ENCODE peak calls at places on chromosomes 11 and 22, in five cellular contexts. One of them, this sample, is unnamed.

GRCh38 chr22:18136563-18137320 is 13.2 kb upstream of the USP18 start:
- DNase-seq in memory B cell: no peak
- DNase-seq in HTR-8/SVneo: no peak
- DNase-seq in stimulated activated CD4-positive, alpha-beta T cell treated with anti-CD3 and anti-CD28 coated beads, Interleukin-2, amount 100 ng/mL, for 48 hours: no peak
- DNase-seq in activated gamma-delta T cell treated with anti-CD3 and anti-CD28 coated beads, Interleukin-2, amount 50 U/mL, for 16 hours: no peak
- DNase-seq in this sample: no peak

GRCh38 chr11:1305558-1306056 is 3.8 kb downstream of the TOLLIP start:
- DNase-seq in stimulated activated CD4-positive, alpha-beta T cell treated with anti-CD3 and anti-CD28 coated beads, Interleukin-2, amount 100 ng/mL, for 48 hours: no peak
- DNase-seq in activated gamma-delta T cell treated with anti-CD3 and anti-CD28 coated beads, Interleukin-2, amount 50 U/mL, for 16 hours: no peak
- DNase-seq in HTR-8/SVneo: no peak
- DNase-seq in memory B cell: no peak
- DNase-seq in this sample: no peak

GRCh38 chr11:63518548-63518947 is 12.7 kb downstream of the LGALS12 start:
- DNase-seq in stimulated activated CD4-positive, alpha-beta T cell treated with anti-CD3 and anti-CD28 coated beads, Interleukin-2, amount 100 ng/mL, for 48 hours: no peak
- DNase-seq in activated gamma-delta T cell treated with anti-CD3 and anti-CD28 coated beads, Interleukin-2, amount 50 U/mL, for 16 hours: no peak
- DNase-seq in memory B cell: no peak
- DNase-seq in HTR-8/SVneo: no peak
- DNase-seq in this sample: no peak

GRCh38 chr11:36249271-36249670 is 40.0 kb downstream of the COMMD9 start:
- DNase-seq in stimulated activated CD4-positive, alpha-beta T cell treated with anti-CD3 and anti-CD28 coated beads, Interleukin-2, amount 100 ng/mL, for 48 hours: no peak
- DNase-seq in memory B cell: no peak
- DNase-seq in activated gamma-delta T cell treated with anti-CD3 and anti-CD28 coated beads, Interleukin-2, amount 50 U/mL, for 16 hours: no peak
- DNase-seq in HTR-8/SVneo: peak; percentile 56
- DNase-seq in this sample: no peak

GRCh38 chr22:42807185-42807584 is 49.9 kb downstream of the ARFGAP3 start:
- DNase-seq in HTR-8/SVneo: no peak
- DNase-seq in memory B cell: no peak
- DNase-seq in activated gamma-delta T cell treated with anti-CD3 and anti-CD28 coated beads, Interleukin-2, amount 50 U/mL, for 16 hours: no peak
- DNase-seq in stimulated activated CD4-positive, alpha-beta T cell treated with anti-CD3 and anti-CD28 coated beads, Interleukin-2, amount 100 ng/mL, for 48 hours: no peak
- DNase-seq in this sample: no peak

GRCh38 chr11:70900540-70900939 is 351.8 kb downstream of the SHANK2 start:
- DNase-seq in stimulated activated CD4-positive, alpha-beta T cell treated with anti-CD3 and anti-CD28 coated beads, Interleukin-2, amount 100 ng/mL, for 48 hours: no peak
- DNase-seq in activated gamma-delta T cell treated with anti-CD3 and anti-CD28 coated beads, Interleukin-2, amount 50 U/mL, for 16 hours: no peak
- DNase-seq in memory B cell: no peak
- DNase-seq in HTR-8/SVneo: no peak
- DNase-seq in this sample: no peak

GRCh38 chr11:1297576-1298473 is 11.6 kb downstream of the TOLLIP start:
- DNase-seq in stimulated activated CD4-positive, alpha-beta T cell treated with anti-CD3 and anti-CD28 coated beads, Interleukin-2, amount 100 ng/mL, for 48 hours: no peak
- DNase-seq in activated gamma-delta T cell treated with anti-CD3 and anti-CD28 coated beads, Interleukin-2, amount 50 U/mL, for 16 hours: no peak
- DNase-seq in HTR-8/SVneo: no peak
- DNase-seq in memory B cell: no peak
- DNase-seq in this sample: no peak

GRCh38 chr22:32476286-32476685 is 1.7 kb downstream of the FBXO7 start:
- DNase-seq in stimulated activated CD4-positive, alpha-beta T cell treated with anti-CD3 and anti-CD28 coated beads, Interleukin-2, amount 100 ng/mL, for 48 hours: no peak
- DNase-seq in HTR-8/SVneo: no peak
- DNase-seq in activated gamma-delta T cell treated with anti-CD3 and anti-CD28 coated beads, Interleukin-2, amount 50 U/mL, for 16 hours: no peak
- DNase-seq in memory B cell: no peak
- DNase-seq in this sample: no peak

GRCh38 chr11:62054484-62055121 is 69.2 kb upstream of the INCENP start:
- DNase-seq in memory B cell: no peak
- DNase-seq in HTR-8/SVneo: no peak
- DNase-seq in activated gamma-delta T cell treated with anti-CD3 and anti-CD28 coated beads, Interleukin-2, amount 50 U/mL, for 16 hours: no peak
- DNase-seq in stimulated activated CD4-positive, alpha-beta T cell treated with anti-CD3 and anti-CD28 coated beads, Interleukin-2, amount 100 ng/mL, for 48 hours: no peak
- DNase-seq in this sample: no peak

GRCh38 chr22:49363526-49364230 is 464.0 kb downstream of the BRD1 start:
- DNase-seq in memory B cell: no peak
- DNase-seq in HTR-8/SVneo: no peak
- DNase-seq in stimulated activated CD4-positive, alpha-beta T cell treated with anti-CD3 and anti-CD28 coated beads, Interleukin-2, amount 100 ng/mL, for 48 hours: no peak
- DNase-seq in activated gamma-delta T cell treated with anti-CD3 and anti-CD28 coated beads, Interleukin-2, amount 50 U/mL, for 16 hours: no peak
- DNase-seq in this sample: no peak

GRCh38 chr11:104286129-104286528 is 122.2 kb upstream of the PDGFD start:
- DNase-seq in HTR-8/SVneo: no peak
- DNase-seq in memory B cell: no peak
- DNase-seq in activated gamma-delta T cell treated with anti-CD3 and anti-CD28 coated beads, Interleukin-2, amount 50 U/mL, for 16 hours: no peak
- DNase-seq in stimulated activated CD4-positive, alpha-beta T cell treated with anti-CD3 and anti-CD28 coated beads, Interleukin-2, amount 100 ng/mL, for 48 hours: no peak
- DNase-seq in this sample: no peak

GRCh38 chr22:22474733-22475132 is 33.8 kb downstream of the ZNF280B start:
- DNase-seq in activated gamma-delta T cell treated with anti-CD3 and anti-CD28 coated beads, Interleukin-2, amount 50 U/mL, for 16 hours: no peak
- DNase-seq in memory B cell: no peak
- DNase-seq in HTR-8/SVneo: no peak
- DNase-seq in stimulated activated CD4-positive, alpha-beta T cell treated with anti-CD3 and anti-CD28 coated beads, Interleukin-2, amount 100 ng/mL, for 48 hours: no peak
- DNase-seq in this sample: no peak

GRCh38 chr11:64659417-64660144 is 63.4 kb downstream of the NRXN2 start:
- DNase-seq in stimulated activated CD4-positive, alpha-beta T cell treated with anti-CD3 and anti-CD28 coated beads, Interleukin-2, amount 100 ng/mL, for 48 hours: no peak
- DNase-seq in memory B cell: no peak
- DNase-seq in activated gamma-delta T cell treated with anti-CD3 and anti-CD28 coated beads, Interleukin-2, amount 50 U/mL, for 16 hours: no peak
- DNase-seq in HTR-8/SVneo: peak; percentile 75
- DNase-seq in this sample: no peak

GRCh38 chr11:120448240-120448639 is 63.3 kb upstream of the GRIK4 start:
- DNase-seq in HTR-8/SVneo: no peak
- DNase-seq in stimulated activated CD4-positive, alpha-beta T cell treated with anti-CD3 and anti-CD28 coated beads, Interleukin-2, amount 100 ng/mL, for 48 hours: no peak
- DNase-seq in memory B cell: no peak
- DNase-seq in activated gamma-delta T cell treated with anti-CD3 and anti-CD28 coated beads, Interleukin-2, amount 50 U/mL, for 16 hours: no peak
- DNase-seq in this sample: no peak

GRCh38 chr22:20953668-20954500 is 13.2 kb upstream of the AIFM3 start:
- DNase-seq in stimulated activated CD4-positive, alpha-beta T cell treated with anti-CD3 and anti-CD28 coated beads, Interleukin-2, amount 100 ng/mL, for 48 hours: no peak
- DNase-seq in HTR-8/SVneo: no peak
- DNase-seq in activated gamma-delta T cell treated with anti-CD3 and anti-CD28 coated beads, Interleukin-2, amount 50 U/mL, for 16 hours: no peak
- DNase-seq in memory B cell: no peak
- DNase-seq in this sample: no peak

GRCh38 chr11:12111482-12112149 is 1.2 kb downstream of the MICAL2 start:
- DNase-seq in memory B cell: no peak
- DNase-seq in stimulated activated CD4-positive, alpha-beta T cell treated with anti-CD3 and anti-CD28 coated beads, Interleukin-2, amount 100 ng/mL, for 48 hours: no peak
- DNase-seq in HTR-8/SVneo: no peak
- DNase-seq in activated gamma-delta T cell treated with anti-CD3 and anti-CD28 coated beads, Interleukin-2, amount 50 U/mL, for 16 hours: no peak
- DNase-seq in this sample: no peak

GRCh38 chr11:110356769-110357671 is 60.6 kb upstream of the RDX start:
- DNase-seq in memory B cell: no peak
- DNase-seq in HTR-8/SVneo: peak; percentile 67
- DNase-seq in activated gamma-delta T cell treated with anti-CD3 and anti-CD28 coated beads, Interleukin-2, amount 50 U/mL, for 16 hours: no peak
- DNase-seq in stimulated activated CD4-positive, alpha-beta T cell treated with anti-CD3 and anti-CD28 coated beads, Interleukin-2, amount 100 ng/mL, for 48 hours: no peak
- DNase-seq in this sample: no peak

GRCh38 chr11:113372317-113372716 is 15.3 kb upstream of the ANKK1 start:
- DNase-seq in HTR-8/SVneo: no peak
- DNase-seq in activated gamma-delta T cell treated with anti-CD3 and anti-CD28 coated beads, Interleukin-2, amount 50 U/mL, for 16 hours: no peak
- DNase-seq in memory B cell: no peak
- DNase-seq in stimulated activated CD4-positive, alpha-beta T cell treated with anti-CD3 and anti-CD28 coated beads, Interleukin-2, amount 100 ng/mL, for 48 hours: no peak
- DNase-seq in this sample: no peak

GRCh38 chr22:48331266-48331665 is 1496.4 kb downstream of the BRD1 start:
- DNase-seq in activated gamma-delta T cell treated with anti-CD3 and anti-CD28 coated beads, Interleukin-2, amount 50 U/mL, for 16 hours: no peak
- DNase-seq in HTR-8/SVneo: no peak
- DNase-seq in memory B cell: no peak
- DNase-seq in stimulated activated CD4-positive, alpha-beta T cell treated with anti-CD3 and anti-CD28 coated beads, Interleukin-2, amount 100 ng/mL, for 48 hours: no peak
- DNase-seq in this sample: no peak

GRCh38 chr11:76276773-76277155 is 70.5 kb upstream of the WNT11 start:
- DNase-seq in activated gamma-delta T cell treated with anti-CD3 and anti-CD28 coated beads, Interleukin-2, amount 50 U/mL, for 16 hours: no peak
- DNase-seq in memory B cell: no peak
- DNase-seq in HTR-8/SVneo: no peak
- DNase-seq in stimulated activated CD4-positive, alpha-beta T cell treated with anti-CD3 and anti-CD28 coated beads, Interleukin-2, amount 100 ng/mL, for 48 hours: no peak
- DNase-seq in this sample: no peak

GRCh38 chr11:118050208-118050891 is 26.5 kb upstream of the TMPRSS4 start:
- DNase-seq in memory B cell: no peak
- DNase-seq in stimulated activated CD4-positive, alpha-beta T cell treated with anti-CD3 and anti-CD28 coated beads, Interleukin-2, amount 100 ng/mL, for 48 hours: no peak
- DNase-seq in activated gamma-delta T cell treated with anti-CD3 and anti-CD28 coated beads, Interleukin-2, amount 50 U/mL, for 16 hours: no peak
- DNase-seq in HTR-8/SVneo: no peak
- DNase-seq in this sample: no peak

GRCh38 chr11:95218149-95218548 is 12.9 kb downstream of the SESN3 start:
- DNase-seq in HTR-8/SVneo: no peak
- DNase-seq in memory B cell: no peak
- DNase-seq in activated gamma-delta T cell treated with anti-CD3 and anti-CD28 coated beads, Interleukin-2, amount 50 U/mL, for 16 hours: no peak
- DNase-seq in stimulated activated CD4-positive, alpha-beta T cell treated with anti-CD3 and anti-CD28 coated beads, Interleukin-2, amount 100 ng/mL, for 48 hours: no peak
- DNase-seq in this sample: no peak

GRCh38 chr11:64081663-64082442 is 46.1 kb downstream of the FLRT1 start:
- DNase-seq in stimulated activated CD4-positive, alpha-beta T cell treated with anti-CD3 and anti-CD28 coated beads, Interleukin-2, amount 100 ng/mL, for 48 hours: no peak
- DNase-seq in memory B cell: no peak
- DNase-seq in activated gamma-delta T cell treated with anti-CD3 and anti-CD28 coated beads, Interleukin-2, amount 50 U/mL, for 16 hours: no peak
- DNase-seq in HTR-8/SVneo: no peak
- DNase-seq in this sample: peak; percentile 24

GRCh38 chr11:96205460-96205809 is 137.6 kb downstream of the MAML2 start:
- DNase-seq in activated gamma-delta T cell treated with anti-CD3 and anti-CD28 coated beads, Interleukin-2, amount 50 U/mL, for 16 hours: no peak
- DNase-seq in stimulated activated CD4-positive, alpha-beta T cell treated with anti-CD3 and anti-CD28 coated beads, Interleukin-2, amount 100 ng/mL, for 48 hours: no peak
- DNase-seq in memory B cell: no peak
- DNase-seq in HTR-8/SVneo: no peak
- DNase-seq in this sample: no peak

GRCh38 chr11:22466809-22467208 is 128.6 kb downstream of the SLC17A6 start:
- DNase-seq in memory B cell: no peak
- DNase-seq in stimulated activated CD4-positive, alpha-beta T cell treated with anti-CD3 and anti-CD28 coated beads, Interleukin-2, amount 100 ng/mL, for 48 hours: no peak
- DNase-seq in HTR-8/SVneo: peak; percentile 57
- DNase-seq in activated gamma-delta T cell treated with anti-CD3 and anti-CD28 coated beads, Interleukin-2, amount 50 U/mL, for 16 hours: no peak
- DNase-seq in this sample: no peak

GRCh38 chr11:99884750-99885149 is 802.3 kb upstream of the ARHGAP42 start:
- DNase-seq in activated gamma-delta T cell treated with anti-CD3 and anti-CD28 coated beads, Interleukin-2, amount 50 U/mL, for 16 hours: no peak
- DNase-seq in HTR-8/SVneo: no peak
- DNase-seq in memory B cell: no peak
- DNase-seq in stimulated activated CD4-positive, alpha-beta T cell treated with anti-CD3 and anti-CD28 coated beads, Interleukin-2, amount 100 ng/mL, for 48 hours: no peak
- DNase-seq in this sample: no peak

GRCh38 chr11:93908689-93909088 is 58.3 kb upstream of the VSTM5 start:
- DNase-seq in activated gamma-delta T cell treated with anti-CD3 and anti-CD28 coated beads, Interleukin-2, amount 50 U/mL, for 16 hours: no peak
- DNase-seq in memory B cell: no peak
- DNase-seq in HTR-8/SVneo: peak; percentile 61
- DNase-seq in stimulated activated CD4-positive, alpha-beta T cell treated with anti-CD3 and anti-CD28 coated beads, Interleukin-2, amount 100 ng/mL, for 48 hours: no peak
- DNase-seq in this sample: no peak

GRCh38 chr22:49011379-49011768 is 816.3 kb downstream of the BRD1 start:
- DNase-seq in memory B cell: no peak
- DNase-seq in HTR-8/SVneo: no peak
- DNase-seq in activated gamma-delta T cell treated with anti-CD3 and anti-CD28 coated beads, Interleukin-2, amount 50 U/mL, for 16 hours: no peak
- DNase-seq in stimulated activated CD4-positive, alpha-beta T cell treated with anti-CD3 and anti-CD28 coated beads, Interleukin-2, amount 100 ng/mL, for 48 hours: no peak
- DNase-seq in this sample: no peak

GRCh38 chr22:42673898-42674390 is 24.8 kb upstream of the CYB5R3 start:
- DNase-seq in activated gamma-delta T cell treated with anti-CD3 and anti-CD28 coated beads, Interleukin-2, amount 50 U/mL, for 16 hours: no peak
- DNase-seq in HTR-8/SVneo: no peak
- DNase-seq in memory B cell: no peak
- DNase-seq in stimulated activated CD4-positive, alpha-beta T cell treated with anti-CD3 and anti-CD28 coated beads, Interleukin-2, amount 100 ng/mL, for 48 hours: no peak
- DNase-seq in this sample: no peak

GRCh38 chr11:119750056-119750455 is 21.1 kb upstream of the NECTIN1 start:
- DNase-seq in memory B cell: no peak
- DNase-seq in activated gamma-delta T cell treated with anti-CD3 and anti-CD28 coated beads, Interleukin-2, amount 50 U/mL, for 16 hours: no peak
- DNase-seq in HTR-8/SVneo: no peak
- DNase-seq in stimulated activated CD4-positive, alpha-beta T cell treated with anti-CD3 and anti-CD28 coated beads, Interleukin-2, amount 100 ng/mL, for 48 hours: no peak
- DNase-seq in this sample: no peak

GRCh38 chr22:47371263-47372090 is 609.0 kb downstream of the TBC1D22A start:
- DNase-seq in HTR-8/SVneo: no peak
- DNase-seq in stimulated activated CD4-positive, alpha-beta T cell treated with anti-CD3 and anti-CD28 coated beads, Interleukin-2, amount 100 ng/mL, for 48 hours: no peak
- DNase-seq in memory B cell: no peak
- DNase-seq in activated gamma-delta T cell treated with anti-CD3 and anti-CD28 coated beads, Interleukin-2, amount 50 U/mL, for 16 hours: no peak
- DNase-seq in this sample: no peak

GRCh38 chr11:104402812-104403521 is 239.0 kb upstream of the PDGFD start:
- DNase-seq in activated gamma-delta T cell treated with anti-CD3 and anti-CD28 coated beads, Interleukin-2, amount 50 U/mL, for 16 hours: no peak
- DNase-seq in stimulated activated CD4-positive, alpha-beta T cell treated with anti-CD3 and anti-CD28 coated beads, Interleukin-2, amount 100 ng/mL, for 48 hours: no peak
- DNase-seq in HTR-8/SVneo: no peak
- DNase-seq in memory B cell: no peak
- DNase-seq in this sample: no peak

GRCh38 chr11:40722179-40722795 is 737.2 kb downstream of the LRRC4C start:
- DNase-seq in memory B cell: no peak
- DNase-seq in activated gamma-delta T cell treated with anti-CD3 and anti-CD28 coated beads, Interleukin-2, amount 50 U/mL, for 16 hours: no peak
- DNase-seq in stimulated activated CD4-positive, alpha-beta T cell treated with anti-CD3 and anti-CD28 coated beads, Interleukin-2, amount 100 ng/mL, for 48 hours: peak; percentile 0
- DNase-seq in HTR-8/SVneo: no peak
- DNase-seq in this sample: peak; percentile 16

GRCh38 chr11:19988598-19988997 is 171.7 kb downstream of the DBX1 start:
- DNase-seq in activated gamma-delta T cell treated with anti-CD3 and anti-CD28 coated beads, Interleukin-2, amount 50 U/mL, for 16 hours: no peak
- DNase-seq in stimulated activated CD4-positive, alpha-beta T cell treated with anti-CD3 and anti-CD28 coated beads, Interleukin-2, amount 100 ng/mL, for 48 hours: no peak
- DNase-seq in memory B cell: no peak
- DNase-seq in HTR-8/SVneo: no peak
- DNase-seq in this sample: no peak

GRCh38 chr11:121249039-121249663 is 43.4 kb upstream of the SC5D start:
- DNase-seq in memory B cell: peak; percentile 24
- DNase-seq in HTR-8/SVneo: peak; percentile 41
- DNase-seq in activated gamma-delta T cell treated with anti-CD3 and anti-CD28 coated beads, Interleukin-2, amount 50 U/mL, for 16 hours: no peak
- DNase-seq in stimulated activated CD4-positive, alpha-beta T cell treated with anti-CD3 and anti-CD28 coated beads, Interleukin-2, amount 100 ng/mL, for 48 hours: no peak
- DNase-seq in this sample: no peak

GRCh38 chr11:126564588-126564987 is 209.1 kb downstream of the ST3GAL4 start:
- DNase-seq in HTR-8/SVneo: no peak
- DNase-seq in memory B cell: no peak
- DNase-seq in activated gamma-delta T cell treated with anti-CD3 and anti-CD28 coated beads, Interleukin-2, amount 50 U/mL, for 16 hours: no peak
- DNase-seq in stimulated activated CD4-positive, alpha-beta T cell treated with anti-CD3 and anti-CD28 coated beads, Interleukin-2, amount 100 ng/mL, for 48 hours: no peak
- DNase-seq in this sample: no peak

GRCh38 chr11:8671242-8671641 is 11.2 kb downstream of the TRIM66 start:
- DNase-seq in HTR-8/SVneo: peak; percentile 52
- DNase-seq in memory B cell: no peak
- DNase-seq in stimulated activated CD4-positive, alpha-beta T cell treated with anti-CD3 and anti-CD28 coated beads, Interleukin-2, amount 100 ng/mL, for 48 hours: no peak
- DNase-seq in activated gamma-delta T cell treated with anti-CD3 and anti-CD28 coated beads, Interleukin-2, amount 50 U/mL, for 16 hours: no peak
- DNase-seq in this sample: no peak

GRCh38 chr11:1655168-1656060 is 25.8 kb downstream of the KRTAP5-5 start:
- DNase-seq in HTR-8/SVneo: no peak
- DNase-seq in memory B cell: no peak
- DNase-seq in activated gamma-delta T cell treated with anti-CD3 and anti-CD28 coated beads, Interleukin-2, amount 50 U/mL, for 16 hours: no peak
- DNase-seq in stimulated activated CD4-positive, alpha-beta T cell treated with anti-CD3 and anti-CD28 coated beads, Interleukin-2, amount 100 ng/mL, for 48 hours: no peak
- DNase-seq in this sample: no peak